ENCODE peak calls at places on chromosomes 5 and 9, in six cellular contexts. F is A549, T is upper lobe of left lung, V is GM12878, I is HepG2, E is K562. P is an unnamed sample.

GRCh38 chr9:115231116-115231515 is 113.2 kb upstream of the TNC start:
- ATAC-seq in T (no peak), V (no peak), E (no peak), I (no peak), F (no peak), P (no peak)

GRCh38 chr9:36207546-36208012 is 16.9 kb downstream of the CLTA start:
- ATAC-seq in I (peak), T (no peak), F (no peak), V (no peak), E (peak), P (no peak)

GRCh38 chr9:127035423-127035822 is 87.0 kb downstream of the ANGPTL2 start:
- ATAC-seq in E (no peak), T (peak), F (no peak), V (no peak), I (no peak), P (peak)

GRCh38 chr5:3602713-3603502 is 7.3 kb downstream of the IRX1 start:
- ATAC-seq in V (no peak), E (peak), T (no peak), I (peak), F (no peak), P (no peak)

GRCh38 chr5:125012727-125013451 is 266.4 kb upstream of the ZNF608 start:
- ATAC-seq in V (no peak), I (peak), E (no peak), T (no peak), F (no peak), P (no peak)

GRCh38 chr9:37582548-37583157 is 6.5 kb upstream of the FBXO10 start:
- ATAC-seq in T (no peak), E (peak), F (peak), I (peak), V (peak), P (no peak)

GRCh38 chr5:78509145-78509865 is 139.3 kb downstream of the LHFPL2 start:
- ATAC-seq in T (no peak), F (no peak), E (peak), I (no peak), V (no peak), P (no peak)

GRCh38 chr9:133571896-133572595 is 37.1 kb downstream of the FAM163B start:
- ATAC-seq in I (no peak), T (no peak), E (no peak), F (no peak), V (no peak), P (no peak)

GRCh38 chr5:38445374-38446028 is 110.9 kb downstream of the LIFR start:
- ATAC-seq in T (no peak), I (no peak), V (no peak), E (peak), F (no peak), P (peak)

GRCh38 chr5:88140863-88141694 is 127.6 kb downstream of the TMEM161B start:
- ATAC-seq in V (peak), F (peak), I (peak), T (peak), E (peak), P (peak)

GRCh38 chr5:399296-400281 is 43.4 kb upstream of the EXOC3 start:
- ATAC-seq in I (peak), T (peak), F (peak), V (peak), E (peak), P (peak)
- TF ChIP-seq EP300 in I (no peak), T (no peak), F (no peak), V (peak), E (no peak), P (no peak)

GRCh38 chr5:149442563-149443182 is 63.6 kb upstream of the IL17B start:
- ATAC-seq in V (peak), F (peak), I (peak), T (peak), E (peak), P (peak)

GRCh38 chr5:149443210-149443609 is 64.1 kb upstream of the IL17B start:
- ATAC-seq in F (no peak), T (no peak), I (no peak), E (no peak), V (no peak), P (no peak)

GRCh38 chr5:149445343-149445738 is 66.2 kb upstream of the IL17B start:
- ATAC-seq in F (no peak), I (no peak), E (no peak), T (no peak), V (no peak), P (no peak)

GRCh38 chr5:149447373-149448367 is 68.6 kb upstream of the IL17B start:
- ATAC-seq in F (no peak), E (no peak), T (no peak), V (no peak), I (no peak), P (no peak)

GRCh38 chr5:149445739-149446369 is 66.8 kb upstream of the IL17B start:
- ATAC-seq in V (no peak), T (no peak), F (peak), I (peak), E (peak), P (peak)
- TF ChIP-seq EP300 in V (no peak), T (no peak), F (no peak), I (no peak), E (peak), P (no peak)

GRCh38 chr5:74766887-74767578 is at the start of the genes GFM2 and NSA2:
- ATAC-seq in F (peak), T (peak), E (peak), V (peak), I (peak), P (peak)
- TF ChIP-seq EP300 in F (no peak), T (no peak), E (peak), V (no peak), I (peak), P (no peak)

GRCh38 chr5:150780816-150781221 is 2.3 kb downstream of the SMIM3 start:
- ATAC-seq in F (no peak), I (no peak), T (no peak), E (no peak), V (no peak), P (no peak)
- TF ChIP-seq EP300 in F (no peak), I (no peak), T (no peak), E (no peak), V (no peak), P (no peak)

GRCh38 chr5:103375863-103376591 is 117.5 kb downstream of the MACIR start:
- ATAC-seq in F (no peak), E (no peak), V (peak), I (peak), T (no peak), P (no peak)

GRCh38 chr5:103375356-103375755 is 116.8 kb downstream of the MACIR start:
- ATAC-seq in E (peak), I (peak), T (no peak), F (no peak), V (peak), P (no peak)

GRCh38 chr5:103371046-103371603 is 112.6 kb downstream of the MACIR start:
- ATAC-seq in V (no peak), I (no peak), F (no peak), E (no peak), T (no peak), P (no peak)

GRCh38 chr5:103373576-103374472 is 115.3 kb downstream of the MACIR start:
- ATAC-seq in T (no peak), V (no peak), E (no peak), F (no peak), I (no peak), P (no peak)

DNA sequence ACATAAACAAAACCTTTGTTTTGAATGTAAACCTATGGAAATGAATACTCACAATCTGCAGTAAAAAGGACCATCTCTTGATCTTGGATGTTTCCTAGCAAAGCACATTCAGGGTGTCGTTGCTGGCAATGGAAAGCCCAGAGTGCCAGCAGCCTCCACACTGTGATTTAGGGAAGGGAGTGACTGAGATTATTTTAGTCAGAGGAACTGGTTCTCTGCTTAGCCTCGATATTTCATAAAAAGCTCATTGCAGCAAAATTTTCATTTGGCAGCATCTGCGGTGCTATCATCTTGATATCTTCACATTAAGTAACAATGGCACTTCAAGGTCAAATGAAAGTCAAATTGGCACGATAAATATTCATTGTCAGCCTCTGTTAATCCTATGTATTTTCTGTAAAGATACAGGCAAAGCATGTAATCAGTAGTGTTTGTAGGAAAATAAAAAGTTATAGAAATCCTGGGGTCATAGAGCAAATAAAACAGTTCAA is 116.0 kb downstream of the MACIR start:
- ATAC-seq in F (no peak), T (no peak), E (no peak), I (no peak), V (no peak), P (no peak)
- TF ChIP-seq EP300 in F (no peak), T (no peak), E (no peak), I (no peak), V (no peak), P (no peak)

GRCh38 chr5:136011427-136012001 is 17.3 kb upstream of the TGFBI start:
- ATAC-seq in I (no peak), E (no peak), T (no peak), V (no peak), F (no peak), P (no peak)
- TF ChIP-seq EP300 in I (no peak), E (no peak), T (no peak), V (no peak), F (no peak), P (no peak)

GRCh38 chr9:70438341-70438924 is 24.0 kb upstream of the KLF9 start:
- ATAC-seq in T (peak), E (peak), I (no peak), V (no peak), F (peak), P (peak)
- TF ChIP-seq EP300 in T (peak), E (peak), I (no peak), V (no peak), F (no peak), P (no peak)